ENCODE peak calls at places on chromosomes 1 and 21, in ten cellular contexts. G, V, H, Z, S, I, A, U, M and D are unnamed samples.

GRCh38 chr21:42486551-42486950 is 9.5 kb downstream of the RSPH1 start:
- DNase-seq in U (no peak), I (no peak), Z (no peak), V (no peak), S (no peak), G (no peak), M (no peak), A (no peak), H (no peak), D (no peak)

GRCh38 chr1:177586429-177586828 is 383.4 kb downstream of the SEC16B start:
- DNase-seq in H (no peak), V (no peak), I (no peak), A (no peak), U (no peak), S (no peak), G (no peak), M (no peak), Z (no peak), D (peak)

GRCh38 chr1:92755541-92756351 is 29.2 kb downstream of the EVI5 start:
- DNase-seq in G (peak), V (no peak), U (no peak), Z (no peak), A (peak), S (no peak), M (no peak), I (peak), H (no peak), D (no peak)

GRCh38 chr1:209755926-209756607 is at the start of gene TRAF3IP3:
- DNase-seq in U (no peak), M (peak), Z (no peak), V (no peak), H (peak), A (no peak), G (no peak), S (peak), I (no peak), D (no peak)

GRCh38 chr1:163874070-163874469 is 552.3 kb downstream of the NUF2 start:
- DNase-seq in I (no peak), U (no peak), G (no peak), M (no peak), V (no peak), S (no peak), H (no peak), A (no peak), Z (no peak), D (no peak)

GRCh38 chr1:164588388-164589341 is 29.7 kb downstream of the PBX1 start:
- DNase-seq in H (no peak), G (no peak), U (peak), I (peak), M (no peak), V (peak), Z (no peak), A (peak), S (no peak), D (no peak)

GRCh38 chr1:110478886-110479285 is 27.9 kb downstream of the PROK1 start:
- DNase-seq in Z (no peak), M (no peak), A (no peak), H (no peak), V (no peak), G (no peak), S (no peak), I (no peak), U (no peak), D (no peak)

GRCh38 chr1:88984553-88984945 is 7.9 kb downstream of the KYAT3 start:
- DNase-seq in H (no peak), G (no peak), A (no peak), M (no peak), V (no peak), S (no peak), U (no peak), I (no peak), Z (no peak), D (no peak)

GRCh38 chr1:99707535-99708142 is 58.8 kb downstream of the FRRS1 start:
- DNase-seq in V (peak), I (peak), S (peak), H (peak), A (no peak), M (no peak), Z (peak), G (peak), U (no peak), D (no peak)

GRCh38 chr1:221991221-221991620 is 249.3 kb upstream of the DUSP10 start:
- DNase-seq in I (no peak), V (no peak), Z (no peak), S (no peak), A (no peak), H (no peak), G (no peak), M (no peak), U (no peak), D (peak)

GRCh38 chr1:201137579-201138310 is 10.8 kb upstream of the ASCL5 start:
- DNase-seq in S (no peak), Z (no peak), G (peak), M (peak), H (no peak), I (peak), V (peak), U (no peak), A (peak), D (peak)

GRCh38 chr1:29824478-29825273 is 588.4 kb downstream of the PTPRU start:
- DNase-seq in H (no peak), I (no peak), A (no peak), S (no peak), G (no peak), U (peak), Z (no peak), M (no peak), V (peak), D (no peak)

GRCh38 chr1:11690132-11690668 is 1.3 kb upstream of the DRAXIN start:
- DNase-seq in V (no peak), S (no peak), A (no peak), Z (no peak), I (no peak), H (no peak), G (no peak), U (no peak), M (no peak), D (no peak)

GRCh38 chr21:22885079-22885478 is 1886.9 kb downstream of the NCAM2 start:
- DNase-seq in V (no peak), U (no peak), A (no peak), I (no peak), G (no peak), H (no peak), Z (no peak), M (no peak), S (no peak), D (no peak)

GRCh38 chr1:63662056-63662836 is 69.0 kb downstream of the PGM1 start:
- DNase-seq in H (no peak), M (no peak), V (peak), S (no peak), A (no peak), I (peak), Z (no peak), U (no peak), G (no peak), D (no peak)

GRCh38 chr1:12511516-12512468 is 106.2 kb downstream of the DHRS3 start:
- DNase-seq in U (no peak), H (no peak), S (no peak), Z (no peak), M (no peak), I (no peak), G (no peak), A (no peak), V (no peak), D (no peak)

GRCh38 chr1:94319319-94320180 is 82.2 kb upstream of the ARHGAP29 start:
- DNase-seq in M (no peak), I (no peak), U (no peak), A (no peak), H (no peak), S (no peak), Z (no peak), G (no peak), V (no peak), D (no peak)

GRCh38 chr21:41363370-41364270 is 1.8 kb downstream of the MX2 start:
- DNase-seq in I (no peak), S (no peak), M (no peak), U (no peak), Z (no peak), G (no peak), H (no peak), A (peak), V (peak), D (no peak)

GRCh38 chr1:21270086-21270689 is 20.1 kb downstream of the ECE1 start:
- DNase-seq in S (peak), G (no peak), I (peak), V (peak), H (peak), U (no peak), A (peak), M (peak), Z (no peak), D (no peak)

GRCh38 chr1:159339517-159339916 is 37.4 kb downstream of the FCER1A start:
- DNase-seq in U (no peak), G (no peak), H (no peak), I (no peak), Z (no peak), S (no peak), A (no peak), V (no peak), M (no peak), D (no peak)

GRCh38 chr1:84301759-84302380 is 362 bp downstream of the SAMD13 start:
- DNase-seq in A (no peak), G (no peak), M (no peak), S (no peak), U (no peak), H (no peak), V (no peak), I (no peak), Z (no peak), D (no peak)

GRCh38 chr1:153404086-153404635 is 12.2 kb upstream of the S100A7A start:
- DNase-seq in A (no peak), I (no peak), V (peak), U (no peak), H (no peak), S (no peak), G (no peak), Z (no peak), M (no peak), D (no peak)

GRCh38 chr1:114510235-114511047 is 562 bp downstream of the TRIM33 start:
- DNase-seq in H (peak), Z (no peak), G (peak), I (peak), U (peak), S (no peak), V (peak), A (peak), M (peak), D (no peak)

GRCh38 chr1:51636765-51637522 is 20.1 kb downstream of the OSBPL9 start:
- DNase-seq in Z (no peak), S (no peak), A (peak), G (no peak), M (no peak), H (no peak), V (no peak), I (no peak), U (no peak), D (peak)

GRCh38 chr1:74245168-74245753 is 10.1 kb downstream of the TNNI3K start:
- DNase-seq in Z (peak), I (no peak), H (no peak), S (no peak), A (no peak), G (no peak), V (no peak), M (no peak), U (no peak), D (no peak)

GRCh38 chr1:200033511-200034261 is 6.2 kb downstream of the NR5A2 start:
- DNase-seq in I (no peak), G (no peak), Z (no peak), M (no peak), U (no peak), H (no peak), S (no peak), V (no peak), A (no peak), D (no peak)

GRCh38 chr1:97091679-97092078 is 370.1 kb downstream of the PTBP2 start:
- DNase-seq in U (no peak), A (no peak), S (no peak), G (no peak), I (no peak), V (no peak), M (no peak), Z (no peak), H (no peak), D (no peak)

GRCh38 chr1:52976183-52977035 is 49.3 kb downstream of the SCP2 start:
- DNase-seq in Z (no peak), V (no peak), A (no peak), I (no peak), G (no peak), M (no peak), S (no peak), U (no peak), H (no peak), D (no peak)

GRCh38 chr21:42201615-42202161 is 17.3 kb upstream of the ABCG1 start:
- DNase-seq in H (no peak), V (peak), A (no peak), M (no peak), U (no peak), Z (no peak), S (no peak), I (no peak), G (no peak), D (no peak)

GRCh38 chr1:51863384-51863783 is 15.1 kb downstream of the NRDC start:
- DNase-seq in H (no peak), I (no peak), S (no peak), M (no peak), A (no peak), Z (no peak), G (no peak), U (no peak), V (no peak), D (no peak)

GRCh38 chr1:209893751-209894150 is 44.3 kb upstream of the SYT14 start:
- DNase-seq in H (no peak), S (no peak), M (no peak), V (no peak), A (no peak), Z (no peak), U (no peak), G (no peak), I (no peak), D (no peak)

GRCh38 chr1:159825564-159825963 is 1.1 kb upstream of the SLAMF8 start:
- DNase-seq in U (no peak), I (no peak), Z (no peak), A (no peak), G (no peak), M (no peak), V (no peak), H (no peak), S (no peak), D (no peak)

GRCh38 chr1:164838786-164839185 is 279.8 kb downstream of the PBX1 start:
- DNase-seq in U (no peak), I (no peak), M (no peak), Z (no peak), A (no peak), S (no peak), V (no peak), G (no peak), H (no peak), D (no peak)

GRCh38 chr1:205321959-205322283 is 376 bp upstream of the NUAK2 start:
- DNase-seq in G (no peak), U (no peak), V (no peak), M (no peak), Z (no peak), S (no peak), H (no peak), A (no peak), I (no peak), D (no peak)

GRCh38 chr1:244436336-244437102 is 15.2 kb downstream of the ADSS2 start:
- DNase-seq in I (no peak), A (no peak), G (no peak), U (no peak), S (no peak), V (no peak), H (no peak), M (no peak), Z (no peak), D (no peak)

GRCh38 chr21:17925000-17925610 is 105.9 kb upstream of the C21orf91 start:
- DNase-seq in V (peak), H (peak), I (no peak), Z (peak), S (peak), A (no peak), U (no peak), M (peak), G (peak), D (no peak)

GRCh38 chr1:107474877-107475612 is 334.2 kb downstream of the NTNG1 start:
- DNase-seq in G (no peak), M (no peak), I (no peak), U (no peak), V (no peak), A (no peak), Z (no peak), H (no peak), S (peak), D (peak)

GRCh38 chr1:69090752-69091151 is 477.0 kb upstream of the LRRC7 start:
- DNase-seq in A (no peak), U (no peak), V (no peak), S (no peak), I (no peak), Z (no peak), H (no peak), G (no peak), M (no peak), D (no peak)